ENCODE peak calls at places on chromosomes 5 and 9, in five cellular contexts. T is CD8-positive, alpha-beta T cell; X is retinal pigment epithelial cell; E is CD8-positive, alpha-beta memory T cell; Z is BE2C. D is an unnamed sample.

GRCh38 chr9:135073081-135073740 is 14.3 kb upstream of the OLFM1 start:
- DNase-seq in T (no peak), X (no peak), E (no peak), Z (no peak), D (no peak)

GRCh38 chr9:72038890-72039410 is 21.5 kb downstream of the C9orf57 start:
- DNase-seq in T (peak), X (peak), E (peak), Z (peak), D (peak)

GRCh38 chr9:70409280-70409679 is 5.2 kb downstream of the KLF9 start:
- DNase-seq in T (no peak), X (no peak), E (no peak), Z (no peak), D (no peak)

GRCh38 chr9:19023078-19023477 is 9.9 kb downstream of the SAXO1 start:
- DNase-seq in T (no peak), X (no peak), E (no peak), Z (no peak), D (no peak)

GRCh38 chr9:109968702-109969450 is 188.9 kb downstream of the PALM2AKAP2 start:
- DNase-seq in T (no peak), X (no peak), E (no peak), Z (no peak), D (no peak)

GRCh38 chr9:98823666-98824334 is 16.3 kb downstream of the GALNT12 start:
- DNase-seq in T (no peak), X (no peak), E (no peak), Z (no peak), D (no peak)

GRCh38 chr9:14213504-14213903 is 100.4 kb downstream of the NFIB start:
- DNase-seq in T (no peak), X (no peak), E (no peak), Z (no peak), D (no peak)

GRCh38 chr5:143837306-143837848 is 25.4 kb downstream of the HMHB1 start:
- DNase-seq in T (no peak), X (no peak), E (no peak), Z (peak), D (no peak)

GRCh38 chr9:99050292-99050911 is 54.5 kb upstream of the TGFBR1 start:
- DNase-seq in T (no peak), X (no peak), E (no peak), Z (no peak), D (no peak)

GRCh38 chr9:92894711-92895362 is 17.0 kb upstream of the ZNF484 start:
- DNase-seq in T (no peak), X (no peak), E (no peak), Z (no peak), D (no peak)

GRCh38 chr5:73497537-73498056 is 645 bp upstream of the BTF3 start:
- DNase-seq in T (no peak), X (no peak), E (no peak), Z (no peak), D (no peak)

GRCh38 chr9:22817181-22817580 is 370.6 kb downstream of the DMRTA1 start:
- DNase-seq in T (no peak), X (peak), E (no peak), Z (no peak), D (no peak)

GRCh38 chr9:107285292-107285691 is 2.2 kb downstream of the RAD23B start:
- DNase-seq in T (no peak), X (no peak), E (no peak), Z (no peak), D (no peak)

GRCh38 chr5:73448451-73449136 is at the start of gene FOXD1:
- DNase-seq in T (peak), X (peak), E (peak), Z (peak), D (peak)

GRCh38 chr9:137163101-137163661 is 6.7 kb downstream of the LRRC26 start:
- DNase-seq in T (no peak), X (no peak), E (no peak), Z (no peak), D (no peak)

GRCh38 chr5:50927953-50928352 is 261.5 kb downstream of the PARP8 start:
- DNase-seq in T (no peak), X (no peak), E (no peak), Z (no peak), D (no peak)

GRCh38 chr5:40983781-40984180 is 74.5 kb downstream of the C7 start:
- DNase-seq in T (no peak), X (no peak), E (no peak), Z (no peak), D (no peak)

GRCh38 chr9:69898714-69899209 is 78.1 kb downstream of the CFAP95 start:
- DNase-seq in T (no peak), X (peak), E (no peak), Z (no peak), D (no peak)

GRCh38 chr5:131264453-131265200 is 774 bp downstream of the CDC42SE2 start:
- DNase-seq in T (peak), X (no peak), E (peak), Z (peak), D (peak)

GRCh38 chr5:147504001-147504400 is 5.9 kb downstream of the DPYSL3 start:
- DNase-seq in T (no peak), X (no peak), E (no peak), Z (peak), D (no peak)

GRCh38 chr9:27347889-27348288 is 50.9 kb upstream of the EQTN start:
- DNase-seq in T (no peak), X (no peak), E (no peak), Z (no peak), D (no peak)

GRCh38 chr5:66362021-66362420 is 217.9 kb downstream of the SREK1 start:
- DNase-seq in T (no peak), X (no peak), E (no peak), Z (no peak), D (no peak)

GRCh38 chr9:79080536-79080935 is 491.2 kb upstream of the TLE4 start:
- DNase-seq in T (no peak), X (peak), E (no peak), Z (no peak), D (no peak)

GRCh38 chr9:16540996-16541668 is 329.3 kb downstream of the BNC2 start:
- DNase-seq in T (no peak), X (no peak), E (no peak), Z (no peak), D (no peak)

GRCh38 chr9:137095664-137096517 is 9.1 kb downstream of the MAN1B1 start:
- DNase-seq in T (peak), X (no peak), E (peak), Z (peak), D (peak)

GRCh38 chr5:120808606-120809005 is 344.5 kb downstream of the PRR16 start:
- DNase-seq in T (no peak), X (no peak), E (no peak), Z (no peak), D (no peak)

GRCh38 chr9:115013998-115014397 is 83.6 kb upstream of the TNFSF8 start:
- DNase-seq in T (peak), X (peak), E (peak), Z (peak), D (peak)

GRCh38 chr5:11251242-11251641 is 490.2 kb upstream of the DAP start:
- DNase-seq in T (no peak), X (no peak), E (no peak), Z (no peak), D (no peak)

GRCh38 chr9:18743976-18744375 is 270.0 kb downstream of the ADAMTSL1 start:
- DNase-seq in T (no peak), X (no peak), E (no peak), Z (no peak), D (no peak)

GRCh38 chr5:133599600-133599999 is 12.7 kb downstream of the FSTL4 start:
- DNase-seq in T (no peak), X (no peak), E (no peak), Z (no peak), D (no peak)

GRCh38 chr5:53118879-53119278 is 9.3 kb upstream of the MOCS2 start:
- DNase-seq in T (no peak), X (no peak), E (no peak), Z (no peak), D (no peak)

GRCh38 chr5:10578869-10579268 is 15.0 kb downstream of the ANKRD33B start:
- DNase-seq in T (no peak), X (no peak), E (no peak), Z (no peak), D (peak)

GRCh38 chr9:113646946-113647914 is 183.7 kb downstream of the RGS3 start:
- DNase-seq in T (no peak), X (no peak), E (no peak), Z (no peak), D (no peak)

GRCh38 chr9:71562140-71562539 is 206.2 kb downstream of the CEMIP2 start:
- DNase-seq in T (no peak), X (no peak), E (no peak), Z (no peak), D (no peak)

GRCh38 chr9:70510157-70510770 is 95.8 kb upstream of the KLF9 start:
- DNase-seq in T (peak), X (no peak), E (no peak), Z (peak), D (no peak)

GRCh38 chr5:137778772-137779564 is 24.8 kb upstream of the HNRNPA0 start:
- DNase-seq in T (no peak), X (peak), E (no peak), Z (no peak), D (peak)

GRCh38 chr5:115460476-115460875 is 84.1 kb downstream of the FEM1C start:
- DNase-seq in T (no peak), X (no peak), E (no peak), Z (no peak), D (no peak)

DNA sequence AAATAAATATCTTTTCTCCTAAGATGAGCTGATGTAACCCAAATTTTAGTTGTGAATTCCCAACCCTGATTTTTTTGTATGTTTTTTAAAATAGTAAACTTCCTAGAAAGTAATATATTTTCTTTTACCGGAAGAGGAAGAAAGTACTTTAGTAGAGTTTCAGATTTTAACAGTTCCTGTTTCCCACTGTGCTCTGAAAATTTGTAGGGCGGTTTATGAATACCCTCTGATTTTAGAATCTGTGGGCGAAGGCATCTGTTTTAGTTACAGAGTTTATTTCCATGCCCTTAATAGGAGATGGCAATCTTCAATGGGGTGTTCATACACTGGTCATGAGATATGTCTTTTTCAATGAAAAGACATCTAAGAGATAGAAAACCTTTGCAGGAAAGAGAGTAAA is 3.7 kb upstream of the HOMER1 start:
- DNase-seq in T (no peak), X (no peak), E (no peak), Z (no peak), D (no peak)
- H3K4me3 ChIP-seq in T (no peak), X (no peak), E (no peak), Z (no peak), D (no peak)

DNA sequence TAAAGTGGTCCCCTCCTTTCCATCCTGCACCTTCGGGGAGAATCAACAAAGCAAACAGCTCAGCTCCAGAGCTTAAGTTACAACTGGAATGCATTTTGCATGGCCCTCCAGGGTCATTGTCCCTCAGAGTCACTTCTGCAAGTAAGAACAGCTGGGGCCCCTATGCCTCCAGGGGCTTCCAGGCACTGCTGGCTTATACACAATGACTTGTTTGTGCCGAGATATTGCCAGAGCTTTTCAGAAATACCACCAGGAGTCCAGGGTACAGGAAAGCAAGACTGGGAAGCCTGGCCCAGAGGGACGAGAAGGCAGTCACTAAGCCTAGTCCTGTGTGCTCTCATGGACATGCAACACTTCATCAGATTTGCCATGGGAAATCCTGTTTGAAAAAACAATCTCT is 11.3 kb downstream of the FRMD3 start:
- DNase-seq in T (no peak), X (no peak), E (no peak), Z (peak), D (no peak)
- H3K4me3 ChIP-seq in T (no peak), X (no peak), E (no peak), Z (no peak), D (no peak)

GRCh38 chr5:135561266-135561665 is 17.5 kb downstream of the CXCL14 start:
- DNase-seq in T (no peak), X (no peak), E (no peak), Z (no peak), D (no peak)
- H3K4me3 ChIP-seq in T (no peak), X (no peak), E (no peak), Z (no peak), D (no peak)

DNA sequence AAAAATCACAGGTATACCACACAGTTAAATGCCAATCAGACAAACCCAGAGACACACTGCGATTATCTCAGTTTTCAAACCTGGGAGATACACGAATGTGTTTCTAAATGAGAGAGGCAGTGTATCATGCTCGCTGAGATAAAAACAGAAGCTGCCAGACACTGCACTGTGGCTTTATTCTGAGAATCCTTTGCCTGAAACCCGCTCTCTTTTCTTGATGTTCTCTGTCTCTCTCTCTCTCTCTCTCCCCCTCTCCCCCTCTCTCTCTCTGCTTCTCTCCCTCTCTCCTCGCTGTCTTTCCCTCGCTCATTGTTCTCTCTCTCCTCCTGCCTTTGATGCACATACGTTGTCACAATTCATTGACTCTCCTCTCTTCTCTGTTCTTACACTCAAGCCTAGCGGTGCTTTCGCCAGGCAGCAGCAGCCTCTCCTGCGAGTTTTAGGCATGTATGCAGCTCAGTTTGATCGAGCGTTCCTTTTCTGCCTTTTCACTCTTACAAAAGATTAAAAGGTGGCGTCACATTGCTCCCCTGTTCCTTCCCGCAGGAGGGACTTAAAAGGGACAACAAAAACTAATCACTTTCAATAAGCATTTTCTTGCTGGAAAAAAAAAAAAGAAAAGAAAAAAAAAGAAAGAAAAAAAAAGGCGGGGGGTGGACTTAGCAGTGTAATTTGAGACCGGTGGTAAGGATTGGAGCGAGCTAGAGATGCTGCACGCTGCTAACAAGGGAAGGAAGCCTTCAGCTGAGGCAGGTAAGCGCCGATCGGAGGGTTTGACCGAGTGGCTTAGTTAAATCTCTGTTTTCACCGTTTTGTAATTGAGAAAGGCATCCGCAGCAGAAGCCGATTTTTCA is 717.9 kb upstream of the WWC1 start:
- DNase-seq in T (no peak), X (no peak), E (no peak), Z (no peak), D (no peak)
- H3K4me3 ChIP-seq in T (no peak), X (peak), E (no peak), Z (no peak), D (no peak)

D was measured in Jurkat, Clone E6-1.